ENCODE peak calls at places on chromosomes 1 and 21, in nine cellular contexts. P, Z, H, W, U, G, O, J and Y are unnamed samples.

GRCh38 chr1:204074274-204075115 is 1.6 kb downstream of the SOX13 start:
- DNase-seq in Z (peak; percentile 71), W (peak; percentile 85), H (peak; percentile 58), P (no peak), J (peak; percentile 86), U (peak; percentile 75), G (peak; percentile 88), O (no peak), Y (peak; percentile 89)

GRCh38 chr1:243818978-243819377 is 31.1 kb downstream of the AKT3 start:
- DNase-seq in O (no peak), P (no peak), W (no peak), U (no peak), J (peak; percentile 35), Z (no peak), G (no peak), H (no peak), Y (no peak)

GRCh38 chr21:38121888-38122705 is 134.7 kb upstream of the KCNJ15 start:
- DNase-seq in P (no peak), Z (no peak), H (no peak), U (no peak), O (peak; percentile 36), G (no peak), J (no peak), W (no peak), Y (no peak)

GRCh38 chr1:167764458-167765330 is 42.9 kb downstream of the MPZL1 start:
- DNase-seq in J (no peak), H (no peak), W (no peak), U (no peak), O (no peak), P (no peak), Z (no peak), G (no peak), Y (no peak)

GRCh38 chr21:45506836-45507522 is 35.3 kb downstream of the SLC19A1 start:
- DNase-seq in H (no peak), J (peak; percentile 7), O (no peak), U (no peak), W (peak; percentile 27), P (no peak), Z (peak; percentile 8), G (no peak), Y (peak; percentile 58)

GRCh38 chr1:62725981-62726588 is 37.9 kb upstream of the DOCK7 start:
- DNase-seq in Z (no peak), H (no peak), P (no peak), U (no peak), O (no peak), G (no peak), W (no peak), J (no peak), Y (no peak)

GRCh38 chr1:24117722-24118409 is 5.9 kb upstream of the MYOM3 start:
- DNase-seq in W (no peak), Z (peak; percentile 81), J (no peak), H (peak; percentile 43), G (no peak), U (no peak), P (no peak), O (no peak), Y (no peak)

GRCh38 chr1:25616080-25616931 is at the start of gene MAN1C1:
- DNase-seq in W (peak; percentile 93), Z (peak; percentile 87), J (peak; percentile 95), H (peak; percentile 91), G (peak; percentile 87), P (peak; percentile 75), U (peak; percentile 93), O (peak; percentile 98), Y (peak; percentile 68)

GRCh38 chr1:46522184-46522968 is 29.1 kb downstream of the KNCN start:
- DNase-seq in O (peak; percentile 95), W (peak; percentile 35), H (no peak), P (peak; percentile 32), J (no peak), G (peak; percentile 20), U (peak; percentile 80), Z (peak; percentile 59), Y (peak; percentile 89)

GRCh38 chr1:30704271-30704670 is 19.1 kb downstream of the MATN1 start:
- DNase-seq in Z (no peak), G (peak; percentile 73), J (peak; percentile 53), O (no peak), P (peak; percentile 40), H (no peak), U (no peak), W (no peak), Y (peak; percentile 94)

GRCh38 chr1:158055854-158056253 is 62.4 kb downstream of the KIRREL1 start:
- DNase-seq in H (no peak), U (peak; percentile 27), O (no peak), G (no peak), W (no peak), J (no peak), Z (no peak), P (no peak), Y (no peak)

GRCh38 chr1:18974616-18975015 is 18.1 kb upstream of the IFFO2 start:
- DNase-seq in W (no peak), J (no peak), G (no peak), P (no peak), U (peak; percentile 74), Z (no peak), H (no peak), O (no peak), Y (no peak)

GRCh38 chr21:14418920-14419319 is 36.0 kb upstream of the HSPA13 start:
- DNase-seq in H (no peak), O (no peak), P (no peak), Z (no peak), U (no peak), G (no peak), W (no peak), J (no peak), Y (no peak)

GRCh38 chr1:184222561-184223157 is 164.2 kb upstream of the C1orf21 start:
- DNase-seq in P (no peak), O (peak; percentile 65), U (peak; percentile 62), J (peak; percentile 42), Z (peak; percentile 46), H (peak; percentile 35), W (peak; percentile 44), G (peak; percentile 52), Y (peak; percentile 23)

GRCh38 chr1:53401815-53402745 is 57.1 kb upstream of the DMRTB1 start:
- DNase-seq in O (no peak), J (no peak), H (no peak), W (no peak), U (no peak), Z (no peak), P (no peak), G (no peak), Y (peak; percentile 85)

DNA sequence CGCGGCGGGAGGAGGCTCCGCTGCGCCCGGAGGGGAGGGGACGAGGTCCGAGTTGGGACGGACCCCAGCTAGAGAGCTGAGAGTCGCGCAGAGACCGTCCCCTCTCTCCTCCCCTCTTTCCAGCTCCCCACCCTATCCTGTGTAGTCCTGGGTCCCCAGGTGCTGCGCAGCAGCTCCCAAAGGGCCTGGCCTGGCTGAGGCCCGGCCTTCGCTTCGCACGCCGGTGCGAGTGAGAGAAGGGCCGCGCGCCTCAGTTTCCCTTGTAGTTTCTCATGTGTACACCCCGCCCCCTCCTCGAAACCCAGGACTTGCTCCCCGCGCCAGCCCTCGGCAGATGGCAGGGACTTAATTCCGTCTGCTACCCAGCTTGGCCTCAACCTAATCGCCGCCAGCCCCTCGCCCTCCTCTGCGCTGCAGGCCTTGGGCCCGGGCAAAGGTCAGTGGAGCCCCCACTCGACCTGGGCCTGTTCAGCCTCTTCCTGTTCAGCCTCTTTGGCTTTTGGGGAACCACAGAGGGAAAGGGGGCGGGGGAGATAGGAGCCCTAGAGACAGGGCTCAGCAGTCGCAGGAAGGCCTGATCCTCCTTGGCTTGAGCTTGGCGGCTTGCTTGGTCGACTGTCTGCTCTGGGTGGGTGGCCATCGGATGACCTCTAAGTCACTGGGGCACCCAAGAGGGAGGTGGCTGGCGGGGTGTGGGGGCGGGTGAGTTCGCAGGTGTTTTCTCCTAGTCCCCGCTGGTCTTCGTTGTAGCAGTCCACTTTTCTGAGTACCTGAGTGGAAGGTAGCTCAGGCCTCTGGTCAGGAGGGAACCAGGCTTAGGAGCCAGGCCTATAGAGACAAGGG is 1.0 kb downstream of the ZNF687 start:
- DNase-seq in O (peak; percentile 46), P (no peak), H (peak; percentile 43), G (peak; percentile 42), U (peak; percentile 55), W (peak; percentile 46), J (no peak), Z (peak; percentile 34), Y (peak; percentile 42)
- TF ChIP-seq POLR2A in O (no peak), P (no peak), H (no peak), G (no peak), U (no peak), W (no peak), J (no peak), Z (no peak), Y (no peak)

GRCh38 chr1:77779529-77780281 is at the start of gene MIGA1:
- DNase-seq in J (peak; percentile 92), P (peak; percentile 62), H (peak; percentile 57), Z (peak; percentile 96), U (peak; percentile 89), G (peak; percentile 85), O (peak; percentile 88), W (peak; percentile 87), Y (peak; percentile 96)
- TF ChIP-seq POLR2A in J (no peak), P (no peak), H (peak; percentile 54), Z (peak; percentile 88), U (peak; percentile 25), G (no peak), O (peak; percentile 71), W (peak; percentile 34), Y (no peak)

GRCh38 chr1:223713546-223714420 is 1.4 kb downstream of the CAPN2 start:
- DNase-seq in P (no peak), H (no peak), J (no peak), W (no peak), Z (no peak), G (no peak), U (no peak), O (peak; percentile 41), Y (no peak)
- TF ChIP-seq POLR2A in P (no peak), H (no peak), J (no peak), W (no peak), Z (no peak), G (no peak), U (no peak), O (no peak), Y (no peak)

DNA sequence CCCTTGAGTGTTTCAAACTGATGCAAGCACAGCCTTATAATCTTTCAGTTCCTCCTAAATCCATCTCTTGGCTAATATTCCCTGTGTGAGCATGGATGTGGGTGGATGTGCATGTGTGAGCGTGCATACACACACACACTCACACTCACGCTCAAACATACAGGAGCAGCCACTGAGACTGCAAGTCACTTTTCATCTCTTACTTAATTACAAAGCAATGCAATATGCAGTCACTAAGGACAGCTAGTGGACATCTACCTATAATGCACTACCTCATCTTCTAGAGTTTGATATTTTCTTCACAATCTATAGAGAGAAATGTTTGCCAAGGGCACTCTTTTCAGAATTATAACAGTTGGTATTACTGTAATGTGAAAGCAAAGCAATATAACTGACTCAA is 1.4 kb downstream of the ESRRG start:
- DNase-seq in W (no peak), J (no peak), P (no peak), G (no peak), U (no peak), O (no peak), H (no peak), Z (no peak), Y (no peak)
- TF ChIP-seq POLR2A in W (no peak), J (no peak), P (no peak), G (no peak), U (no peak), O (no peak), H (no peak), Z (no peak), Y (no peak)

GRCh38 chr1:234997201-234998173 is 131.2 kb downstream of the TOMM20 start:
- DNase-seq in W (peak; percentile 98), J (peak; percentile 99), O (no peak), H (peak; percentile 98), U (peak; percentile 100), Z (peak; percentile 98), P (peak; percentile 99), G (peak; percentile 96), Y (peak; percentile 100)
- TF ChIP-seq POLR2A in W (peak; percentile 64), J (peak; percentile 62), O (no peak), H (no peak), U (peak; percentile 91), Z (peak; percentile 52), P (peak; percentile 50), G (peak; percentile 45), Y (no peak)